ENCODE peak calls at places on chromosomes 12 and 14, in seven cellular contexts. A is transverse colon, T is IMR-90, B is hepatocyte, J is fibroblast of pulmonary artery, C is tibial nerve, X is HepG2. Q is an unnamed sample.

GRCh38 chr12:27859648-27860047 is 79.6 kb upstream of the MANSC4 start:
- DNase-seq in A (no peak), T (no peak), B (no peak), J (no peak), C (no peak), X (no peak), Q (no peak)

GRCh38 chr12:84034891-84035290 is 877.7 kb downstream of the SLC6A15 start:
- DNase-seq in A (no peak), T (peak), B (no peak), J (no peak), C (no peak), X (no peak), Q (no peak)

GRCh38 chr12:6613776-6614512 is 6.8 kb upstream of the CHD4 start:
- DNase-seq in A (peak), T (peak), B (peak), J (peak), C (peak), X (peak), Q (peak)

GRCh38 chr14:93953263-93953662 is 23.1 kb downstream of the ASB2 start:
- DNase-seq in A (peak), T (no peak), B (no peak), J (no peak), C (no peak), X (peak), Q (no peak)

GRCh38 chr12:31118831-31119530 is 45.3 kb downstream of the DDX11 start:
- DNase-seq in A (no peak), T (no peak), B (peak), J (no peak), C (no peak), X (no peak), Q (peak)

GRCh38 chr12:113185180-113186032 is at the start of the genes DDX54 and RITA1:
- DNase-seq in A (peak), T (peak), B (peak), J (peak), C (peak), X (peak), Q (peak)

GRCh38 chr12:62761658-62762057 is 173.3 kb downstream of the PPM1H start:
- DNase-seq in A (no peak), T (no peak), B (no peak), J (no peak), C (no peak), X (no peak), Q (no peak)

GRCh38 chr12:62919827-62920226 is 15.1 kb downstream of the PPM1H start:
- DNase-seq in A (no peak), T (peak), B (no peak), J (peak), C (no peak), X (no peak), Q (no peak)

GRCh38 chr14:51817326-51817725 is 43.1 kb upstream of the GNG2 start:
- DNase-seq in A (no peak), T (no peak), B (no peak), J (no peak), C (no peak), X (no peak), Q (no peak)

GRCh38 chr12:64400041-64400440 is 4.2 kb upstream of the XPOT start:
- DNase-seq in A (no peak), T (peak), B (no peak), J (peak), C (no peak), X (no peak), Q (no peak)

GRCh38 chr12:48060474-48060873 is 45.4 kb downstream of the SENP1 start:
- DNase-seq in A (no peak), T (no peak), B (no peak), J (no peak), C (no peak), X (no peak), Q (no peak)

GRCh38 chr12:89126712-89127111 is 225.6 kb downstream of the DUSP6 start:
- DNase-seq in A (no peak), T (peak), B (no peak), J (peak), C (no peak), X (no peak), Q (peak)

GRCh38 chr12:88628856-88629509 is 48.7 kb upstream of the KITLG start:
- DNase-seq in A (no peak), T (peak), B (peak), J (no peak), C (no peak), X (no peak), Q (no peak)

GRCh38 chr12:56709759-56710376 is 15.2 kb downstream of the NACA start:
- DNase-seq in A (no peak), T (no peak), B (no peak), J (no peak), C (no peak), X (no peak), Q (no peak)

GRCh38 chr12:83322816-83323215 is 636.1 kb downstream of the TMTC2 start:
- DNase-seq in A (no peak), T (no peak), B (no peak), J (no peak), C (no peak), X (no peak), Q (no peak)

GRCh38 chr12:52800259-52800917 is 4.5 kb upstream of the KRT3 start:
- DNase-seq in A (peak), T (no peak), B (no peak), J (no peak), C (no peak), X (no peak), Q (no peak)

GRCh38 chr14:27372771-27373170 is 774.9 kb upstream of the NOVA1 start:
- DNase-seq in A (no peak), T (no peak), B (no peak), J (no peak), C (no peak), X (no peak), Q (no peak)

GRCh38 chr14:92951912-92952471 is 29.0 kb downstream of the CHGA start:
- DNase-seq in A (peak), T (peak), B (peak), J (peak), C (peak), X (peak), Q (peak)

GRCh38 chr12:3225154-3225795 is 148.1 kb downstream of the TSPAN9 start:
- DNase-seq in A (no peak), T (peak), B (no peak), J (peak), C (no peak), X (no peak), Q (no peak)

GRCh38 chr12:8687846-8688601 is 9.8 kb upstream of the RIMKLB start:
- DNase-seq in A (peak), T (peak), B (peak), J (peak), C (peak), X (no peak), Q (no peak)

GRCh38 chr12:108653082-108653516 is 19.4 kb upstream of the SELPLG start:
- DNase-seq in A (no peak), T (no peak), B (no peak), J (no peak), C (no peak), X (no peak), Q (no peak)

GRCh38 chr14:56474419-56475022 is 105.1 kb upstream of the TMEM260 start:
- DNase-seq in A (no peak), T (peak), B (peak), J (peak), C (peak), X (peak), Q (no peak)

GRCh38 chr14:91118511-91119068 is 4.7 kb downstream of the DGLUCY start:
- DNase-seq in A (no peak), T (no peak), B (no peak), J (no peak), C (no peak), X (no peak), Q (no peak)

GRCh38 chr12:124769881-124770512 is 93.7 kb downstream of the SCARB1 start:
- DNase-seq in A (no peak), T (no peak), B (no peak), J (no peak), C (no peak), X (no peak), Q (no peak)

GRCh38 chr12:62715086-62715786 is 219.7 kb downstream of the PPM1H start:
- DNase-seq in A (no peak), T (no peak), B (no peak), J (no peak), C (no peak), X (no peak), Q (no peak)

GRCh38 chr14:22689186-22689585 is 45.0 kb upstream of the OR6J1 start:
- DNase-seq in A (no peak), T (peak), B (peak), J (peak), C (no peak), X (peak), Q (peak)

GRCh38 chr12:67002711-67003110 is 266.4 kb upstream of the CAND1 start:
- DNase-seq in A (no peak), T (no peak), B (no peak), J (no peak), C (no peak), X (no peak), Q (no peak)

GRCh38 chr14:49593016-49593415 is 5.7 kb upstream of the LRR1 start:
- DNase-seq in A (no peak), T (peak), B (no peak), J (peak), C (no peak), X (no peak), Q (no peak)

GRCh38 chr14:72692678-72693077 is 201.2 kb downstream of the DPF3 start:
- DNase-seq in A (no peak), T (no peak), B (peak), J (peak), C (no peak), X (no peak), Q (no peak)

GRCh38 chr12:121337416-121337815 is 14.8 kb downstream of the ANAPC5 start:
- DNase-seq in A (no peak), T (no peak), B (no peak), J (no peak), C (no peak), X (no peak), Q (no peak)

GRCh38 chr12:121330692-121331091 is 21.5 kb downstream of the ANAPC5 start:
- DNase-seq in A (no peak), T (no peak), B (no peak), J (no peak), C (no peak), X (no peak), Q (no peak)

GRCh38 chr12:121331268-121331667 is 20.9 kb downstream of the ANAPC5 start:
- DNase-seq in A (no peak), T (no peak), B (no peak), J (no peak), C (no peak), X (no peak), Q (no peak)

GRCh38 chr12:121333747-121334146 is 18.5 kb downstream of the ANAPC5 start:
- DNase-seq in A (no peak), T (no peak), B (no peak), J (no peak), C (no peak), X (no peak), Q (no peak)

DNA sequence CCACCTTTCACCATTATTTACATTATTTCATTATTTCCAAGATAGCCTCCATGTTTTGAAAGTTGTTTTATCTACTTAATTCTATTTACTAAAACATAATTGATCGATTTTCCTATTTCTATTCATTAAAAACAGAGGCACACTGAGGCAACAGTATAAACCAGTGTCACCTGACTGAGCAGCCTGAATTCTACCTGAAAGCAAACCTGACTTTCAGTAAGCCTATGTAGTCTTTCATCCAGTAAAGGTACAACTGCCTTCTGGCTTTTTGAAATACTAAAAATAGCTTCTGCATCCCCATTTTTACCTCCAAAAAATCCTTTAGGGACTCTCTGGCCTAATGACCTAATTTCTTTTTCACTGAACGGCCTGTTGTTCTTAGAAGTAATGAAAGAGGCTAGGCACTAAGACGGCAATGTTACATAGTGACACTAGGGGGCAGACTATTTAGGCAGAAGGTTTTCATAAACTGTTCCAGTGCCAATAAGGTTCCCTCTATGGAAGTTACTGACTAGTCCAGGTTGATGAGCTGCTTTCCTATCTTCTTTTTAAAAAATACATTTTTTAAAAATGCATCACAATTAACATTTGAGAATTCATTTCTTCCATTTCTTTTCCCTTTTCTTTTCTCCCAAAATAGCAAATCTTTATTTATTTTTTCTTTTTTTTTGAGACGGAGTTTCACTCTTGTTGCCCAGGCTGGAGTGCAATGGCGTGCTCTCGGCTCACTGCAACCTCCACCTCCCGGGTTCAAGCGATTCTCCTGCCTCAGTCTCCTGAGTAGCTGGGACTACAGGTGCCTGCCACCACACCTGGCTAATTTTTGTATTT is 17.5 kb downstream of the ANAPC5 start:
- DNase-seq in A (no peak), T (peak), B (peak), J (peak), C (peak), X (peak), Q (no peak)
- TF ChIP-seq CTCF in A (peak), T (peak), B (peak), J (peak), C (peak), X (peak), Q (peak)

DNA sequence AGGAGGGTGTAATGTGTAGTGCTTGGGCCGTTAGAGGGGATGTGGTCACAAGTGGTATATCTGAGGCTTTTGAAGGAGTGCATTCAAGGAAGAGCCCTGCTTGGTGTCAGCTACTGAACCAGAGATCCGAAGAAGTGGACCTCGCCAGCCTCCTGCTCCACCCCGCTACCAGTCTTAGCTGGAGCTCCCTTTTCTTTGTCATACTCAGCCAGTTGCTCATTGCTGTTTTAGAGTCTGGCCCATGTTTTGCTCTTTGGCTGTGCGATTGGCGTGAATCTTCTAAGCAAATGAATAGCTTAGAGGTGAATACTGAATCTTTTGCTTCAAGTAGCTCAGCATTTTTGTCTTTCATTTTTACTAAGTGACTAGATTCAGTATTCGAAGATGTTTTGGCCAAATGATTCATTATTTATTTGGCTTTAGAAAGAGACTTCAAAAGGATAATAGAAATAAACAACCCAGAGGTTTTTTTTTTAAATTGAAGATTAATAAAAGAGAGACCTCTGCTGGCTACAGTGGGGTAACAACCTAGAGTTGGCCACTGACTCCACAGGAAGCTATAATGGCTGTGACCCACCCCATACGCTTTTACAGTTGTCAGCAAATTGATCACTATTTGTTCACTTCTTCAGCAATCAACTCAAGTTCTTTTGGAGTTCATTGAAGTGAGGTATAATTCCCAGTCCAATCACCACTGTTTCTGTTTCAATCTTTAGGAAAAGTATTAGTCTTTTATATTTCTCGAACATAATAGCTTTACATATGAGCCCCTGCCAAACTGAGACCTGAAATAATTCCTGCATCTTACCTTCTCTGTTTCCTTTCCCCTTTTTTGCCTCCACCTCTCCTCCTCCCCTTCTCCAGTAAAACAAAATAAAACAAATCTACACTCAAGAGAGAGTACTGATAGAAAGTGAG is 19.9 kb downstream of the CDKN1B start:
- DNase-seq in A (peak), T (peak), B (peak), J (peak), C (no peak), X (no peak), Q (peak)
- H3K4me3 ChIP-seq in A (peak), T (peak), B (no peak), J (no peak), C (no peak), X (no peak), Q (no peak)

GRCh38 chr12:752673-753400 is 458 bp downstream of the WNK1 start:
- DNase-seq in A (peak), T (peak), B (peak), J (peak), C (peak), X (no peak), Q (peak)
- TF ChIP-seq CTCF in A (peak), T (peak), B (peak), J (no peak), C (peak), X (no peak), Q (peak)

GRCh38 chr14:24260026-24260779 is 2.8 kb downstream of the TGM1 start:
- DNase-seq in A (no peak), T (no peak), B (no peak), J (no peak), C (no peak), X (no peak), Q (no peak)

GRCh38 chr14:24262821-24263733 is at the start of gene TGM1:
- DNase-seq in A (no peak), T (no peak), B (no peak), J (no peak), C (no peak), X (no peak), Q (peak)

GRCh38 chr14:24261256-24261968 is 1.6 kb downstream of the TGM1 start:
- DNase-seq in A (no peak), T (no peak), B (no peak), J (no peak), C (no peak), X (no peak), Q (no peak)

GRCh38 chr14:24260780-24261157 is 2.2 kb downstream of the TGM1 start:
- DNase-seq in A (no peak), T (no peak), B (no peak), J (no peak), C (no peak), X (no peak), Q (no peak)

GRCh38 chr14:24261969-24262327 is 1.0 kb downstream of the TGM1 start:
- DNase-seq in A (no peak), T (no peak), B (no peak), J (no peak), C (no peak), X (no peak), Q (no peak)
- H3K4me3 ChIP-seq in A (no peak), T (no peak), B (no peak), J (no peak), C (no peak), X (no peak), Q (no peak)

Q was measured in Caco-2.